ENCODE peak calls at places on chromosome 4, in nine cellular contexts. J is renal cortical epithelial cell, H is M059J, L is RWPE1, B is dermis blood vessel endothelial cell, D is A549, I is left colon, C is Right ventricle myocardium superior, Q is PC-3. Y is an unnamed sample.

GRCh38 chr4:105329081-105329480 is 144.8 kb downstream of the PPA2 start:
- DNase-seq in J (peak), I (no peak), D (no peak), H (no peak), B (no peak), Q (no peak), L (no peak), C (no peak), Y (no peak)

GRCh38 chr4:94428884-94429283 is 22.9 kb upstream of the PDLIM5 start:
- DNase-seq in J (no peak), Q (no peak), D (no peak), L (no peak), I (no peak), B (no peak), C (no peak), H (no peak), Y (no peak)

GRCh38 chr4:118923891-118924290 is 35.2 kb downstream of the SYNPO2 start:
- DNase-seq in B (no peak), L (no peak), D (no peak), Q (no peak), C (no peak), I (no peak), H (no peak), J (no peak), Y (no peak)

GRCh38 chr4:186808635-186809018 is 85.0 kb upstream of the FAT1 start:
- DNase-seq in C (no peak), H (peak), B (no peak), L (peak), Q (peak), D (no peak), J (peak), I (no peak), Y (no peak)

GRCh38 chr4:78656968-78657445 is 105.4 kb downstream of the ANXA3 start:
- DNase-seq in L (no peak), I (no peak), D (no peak), B (peak), J (no peak), Q (no peak), C (no peak), H (peak), Y (no peak)

GRCh38 chr4:3365871-3366842 is 73.3 kb downstream of the RGS12 start:
- DNase-seq in L (no peak), J (no peak), C (no peak), H (no peak), I (no peak), B (no peak), D (no peak), Q (no peak), Y (no peak)

GRCh38 chr4:187183351-187183750 is 459.7 kb upstream of the FAT1 start:
- DNase-seq in D (no peak), L (no peak), J (peak), B (no peak), I (no peak), C (no peak), H (peak), Q (no peak), Y (no peak)

GRCh38 chr4:73621357-73621756 is 1.1 kb upstream of the RASSF6 start:
- DNase-seq in J (no peak), D (no peak), H (no peak), Q (peak), B (no peak), I (no peak), C (no peak), L (no peak), Y (no peak)

GRCh38 chr4:88106205-88106604 is 52.2 kb downstream of the ABCG2 start:
- DNase-seq in J (peak), I (no peak), Q (peak), C (no peak), H (peak), L (no peak), D (no peak), B (peak), Y (no peak)

GRCh38 chr4:27861802-27862201 is 1001.2 kb downstream of the STIM2 start:
- DNase-seq in H (peak), Q (peak), L (no peak), J (no peak), B (no peak), D (no peak), C (no peak), I (no peak), Y (no peak)

GRCh38 chr4:176309772-176310171 is 10.0 kb upstream of the SPCS3 start:
- DNase-seq in Q (peak), I (no peak), D (no peak), B (no peak), L (no peak), C (no peak), H (peak), J (no peak), Y (no peak)

GRCh38 chr4:87313756-87314155 is 8.9 kb downstream of the HSD17B13 start:
- DNase-seq in C (no peak), L (no peak), I (no peak), Q (no peak), D (no peak), J (no peak), B (no peak), H (no peak), Y (no peak)

GRCh38 chr4:26343041-26343403 is 22.2 kb downstream of the RBPJ start:
- DNase-seq in D (no peak), H (no peak), I (no peak), C (no peak), J (no peak), L (no peak), B (no peak), Q (no peak), Y (no peak)

GRCh38 chr4:52873191-52873590 is 11.1 kb downstream of the RASL11B start:
- DNase-seq in I (peak), Q (peak), L (no peak), C (no peak), J (peak), H (no peak), D (no peak), B (peak), Y (no peak)

GRCh38 chr4:2930135-2930805 is 32.9 kb downstream of the NOP14 start:
- DNase-seq in J (no peak), H (no peak), Q (no peak), D (no peak), C (no peak), I (no peak), L (no peak), B (no peak), Y (no peak)

Y was measured in Karpas-422.